ENCODE peak calls at places on chromosomes 7 and 10, in seven cellular contexts. W, T, S, Z, D, V and F are unnamed samples.
A peak's percentile ranks its signal among the peaks of the same experiment; 100 is the strongest.

GRCh38 chr7:84339306-84339705 is 144.7 kb upstream of the SEMA3A start:
- DNase-seq in D (peak; percentile 66), W (no peak), V (no peak), Z (no peak), T (no peak), S (no peak), F (no peak)

GRCh38 chr7:40531946-40532345 is 397.1 kb downstream of the SUGCT start:
- DNase-seq in T (no peak), D (no peak), V (no peak), W (no peak), S (no peak), Z (no peak), F (no peak)

GRCh38 chr10:110210663-110211454 is 3.5 kb downstream of the MXI1 start:
- DNase-seq in W (peak; percentile 88), V (peak; percentile 97), S (peak; percentile 79), T (peak; percentile 98), Z (peak; percentile 99), D (peak; percentile 98), F (peak; percentile 97)

GRCh38 chr10:33880291-33880690 is 545.8 kb upstream of the NRP1 start:
- DNase-seq in T (no peak), S (no peak), W (no peak), V (no peak), Z (no peak), D (no peak), F (no peak)

GRCh38 chr10:87861953-87862643 is 1.2 kb downstream of the KLLN start:
- DNase-seq in D (peak; percentile 96), V (peak; percentile 74), W (peak; percentile 88), Z (peak; percentile 99), S (peak; percentile 85), T (peak; percentile 98), F (peak; percentile 92)

GRCh38 chr10:80260295-80261243 is 28.9 kb downstream of the MAT1A start:
- DNase-seq in Z (no peak), S (no peak), W (no peak), D (peak; percentile 45), V (peak; percentile 30), T (no peak), F (peak; percentile 75)

GRCh38 chr7:107201795-107202450 is 33.1 kb downstream of the HBP1 start:
- DNase-seq in D (peak; percentile 89), W (no peak), S (no peak), V (peak; percentile 53), T (no peak), Z (peak; percentile 28), F (peak; percentile 59)

GRCh38 chr10:52801951-52802350 is 29.4 kb upstream of the MBL2 start:
- DNase-seq in D (peak; percentile 31), S (no peak), W (no peak), T (no peak), Z (peak; percentile 4), V (peak; percentile 72), F (no peak)

GRCh38 chr10:103849880-103850571 is 5.3 kb downstream of the SH3PXD2A start:
- DNase-seq in T (peak; percentile 47), D (peak; percentile 81), V (peak; percentile 89), Z (peak; percentile 92), W (no peak), S (peak; percentile 43), F (no peak)

GRCh38 chr7:36827914-36828313 is 103.6 kb upstream of the AOAH start:
- DNase-seq in S (no peak), D (no peak), Z (no peak), W (no peak), V (no peak), T (no peak), F (no peak)

GRCh38 chr10:103540722-103541121 is 47.2 kb downstream of the NEURL1 start:
- DNase-seq in S (no peak), W (no peak), T (no peak), V (peak; percentile 73), D (no peak), Z (peak; percentile 13), F (peak; percentile 44)

GRCh38 chr7:135708041-135708440 is 19.9 kb downstream of the SLC13A4 start:
- DNase-seq in V (no peak), S (no peak), D (no peak), Z (no peak), W (no peak), T (no peak), F (peak; percentile 75)

GRCh38 chr10:89515031-89515841 is 20.2 kb downstream of the SLC16A12 start:
- DNase-seq in D (peak; percentile 91), S (no peak), W (no peak), V (peak; percentile 97), T (no peak), Z (peak; percentile 100), F (no peak)

GRCh38 chr10:128631801-128632241 is 505.6 kb upstream of the MKI67 start:
- DNase-seq in W (no peak), V (peak; percentile 13), D (peak; percentile 1), S (no peak), T (no peak), Z (no peak), F (peak; percentile 39)

GRCh38 chr10:70729763-70730357 is 55.3 kb downstream of the TBATA start:
- DNase-seq in S (no peak), V (no peak), W (no peak), Z (no peak), T (no peak), D (peak; percentile 52), F (peak; percentile 66)

GRCh38 chr7:150949971-150950491 is 28.1 kb downstream of the KCNH2 start:
- DNase-seq in V (no peak), Z (no peak), S (no peak), D (no peak), W (no peak), T (peak; percentile 8), F (peak; percentile 70)